ENCODE peak calls at places on chromosomes 7 and 10, in seven cellular contexts. K is astrocyte; N is tibial nerve; M is Peyer's patch; F is CD8-positive, alpha-beta T cell; W is adrenal gland; P is PC-3. V is an unnamed sample.

GRCh38 chr7:75737856-75738603 is 711 bp downstream of the HIP1 start:
- DNase-seq in K (no peak), N (no peak), M (peak; percentile 48), F (no peak), W (no peak), P (no peak), V (no peak)

GRCh38 chr7:31488562-31489203 is 25.2 kb upstream of the ITPRID1 start:
- DNase-seq in K (peak; percentile 74), N (no peak), M (peak; percentile 68), F (no peak), W (peak; percentile 62), P (peak; percentile 87), V (peak; percentile 80)

GRCh38 chr10:102631525-102632393 is 12.5 kb upstream of the TRIM8 start:
- DNase-seq in K (no peak), N (no peak), M (no peak), F (no peak), W (no peak), P (no peak), V (no peak)

GRCh38 chr7:99835189-99835588 is 7.4 kb downstream of the CYP3A43 start:
- DNase-seq in K (no peak), N (no peak), M (no peak), F (no peak), W (no peak), P (no peak), V (no peak)

GRCh38 chr10:61606971-61607907 is 55.5 kb upstream of the CABCOCO1 start:
- DNase-seq in K (no peak), N (no peak), M (no peak), F (no peak), W (no peak), P (peak; percentile 84), V (no peak)

GRCh38 chr10:4353059-4353655 is 472.9 kb upstream of the AKR1E2 start:
- DNase-seq in K (peak; percentile 82), N (no peak), M (no peak), F (no peak), W (no peak), P (no peak), V (no peak)

GRCh38 chr7:2820508-2820934 is 23.6 kb downstream of the GNA12 start:
- DNase-seq in K (peak; percentile 95), N (peak; percentile 56), M (peak; percentile 77), F (no peak), W (peak; percentile 95), P (peak; percentile 92), V (peak; percentile 70)

GRCh38 chr7:26326211-26326610 is 34.5 kb downstream of the SNX10 start:
- DNase-seq in K (no peak), N (no peak), M (no peak), F (no peak), W (peak; percentile 28), P (peak; percentile 7), V (no peak)

GRCh38 chr10:22810643-22811254 is 96.4 kb upstream of the PIP4K2A start:
- DNase-seq in K (no peak), N (no peak), M (no peak), F (no peak), W (no peak), P (peak; percentile 14), V (no peak)

GRCh38 chr7:149662591-149663095 is 110.7 kb downstream of the ZNF467 start:
- DNase-seq in K (no peak), N (no peak), M (peak; percentile 74), F (peak; percentile 33), W (peak; percentile 74), P (peak; percentile 77), V (peak; percentile 34)

GRCh38 chr10:3825244-3825643 is 40.2 kb upstream of the KLF6 start:
- DNase-seq in K (peak; percentile 84), N (peak; percentile 38), M (peak; percentile 92), F (no peak), W (no peak), P (peak; percentile 61), V (no peak)

GRCh38 chr7:128860158-128861073 is 2.2 kb upstream of the ATP6V1F start:
- DNase-seq in K (peak; percentile 56), N (no peak), M (no peak), F (no peak), W (no peak), P (no peak), V (no peak)

GRCh38 chr10:73649876-73650536 is 5.8 kb downstream of the SYNPO2L start:
- DNase-seq in K (peak; percentile 61), N (no peak), M (no peak), F (no peak), W (no peak), P (no peak), V (no peak)

GRCh38 chr7:5514440-5515035 is 90.9 kb upstream of the TNRC18 start:
- DNase-seq in K (no peak), N (no peak), M (no peak), F (no peak), W (peak; percentile 57), P (peak; percentile 46), V (no peak)

GRCh38 chr10:13812804-13813203 is 226.0 kb downstream of the PRPF18 start:
- DNase-seq in K (no peak), N (no peak), M (no peak), F (no peak), W (no peak), P (no peak), V (peak; percentile 18)

GRCh38 chr7:141585592-141586510 is 34.6 kb downstream of the AGK start:
- DNase-seq in K (peak; percentile 99), N (no peak), M (no peak), F (no peak), W (no peak), P (peak; percentile 59), V (no peak)

GRCh38 chr10:17504547-17505245 is 50.3 kb upstream of the ST8SIA6 start:
- DNase-seq in K (peak; percentile 91), N (no peak), M (no peak), F (no peak), W (no peak), P (peak; percentile 28), V (no peak)

GRCh38 chr7:6271694-6272371 is 591 bp downstream of the CYTH3 start:
- DNase-seq in K (no peak), N (no peak), M (peak; percentile 49), F (peak; percentile 7), W (peak; percentile 56), P (no peak), V (peak; percentile 35)

GRCh38 chr7:50588937-50589336 is 23.7 kb upstream of the DDC start:
- DNase-seq in K (no peak), N (no peak), M (no peak), F (no peak), W (no peak), P (no peak), V (no peak)

GRCh38 chr10:101507828-101508227 is 80.2 kb downstream of the POLL start:
- DNase-seq in K (no peak), N (no peak), M (no peak), F (no peak), W (no peak), P (no peak), V (no peak)

GRCh38 chr10:118725784-118726507 is 28.8 kb downstream of the CACUL1 start:
- DNase-seq in K (peak; percentile 16), N (no peak), M (no peak), F (no peak), W (no peak), P (peak; percentile 18), V (peak; percentile 24)

GRCh38 chr10:48444266-48444665 is 137.8 kb downstream of the MAPK8 start:
- DNase-seq in K (no peak), N (no peak), M (peak; percentile 37), F (no peak), W (peak; percentile 52), P (peak; percentile 49), V (no peak)
- TF ChIP-seq CTCF in K (peak; percentile 12), N (no peak), M (peak; percentile 38), F (no peak), W (no peak), P (peak; percentile 47), V (no peak)

DNA sequence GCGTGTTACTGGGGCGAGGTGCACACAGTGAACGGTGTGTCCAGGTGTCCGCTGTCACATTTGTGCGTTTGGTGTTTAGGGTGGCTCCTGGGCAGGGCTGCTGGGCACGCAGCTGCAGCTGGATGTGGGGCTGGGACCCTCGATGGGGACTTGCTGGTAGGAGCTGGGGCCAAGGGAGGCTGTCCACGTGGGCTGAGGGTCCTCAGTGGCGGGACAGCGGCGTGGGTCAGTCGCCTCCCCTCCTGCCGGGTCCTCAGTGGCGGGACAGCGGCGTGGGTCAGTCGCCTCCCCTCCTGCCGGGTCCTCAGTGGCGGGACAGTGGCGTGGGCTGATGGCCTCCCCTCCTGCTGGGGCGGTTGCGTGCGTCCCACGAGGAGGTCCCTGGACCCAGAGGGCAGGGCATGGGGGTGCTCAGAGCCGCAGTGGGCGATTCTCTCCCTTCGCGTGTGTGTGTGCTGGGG is 68.5 kb downstream of the INPP5A start:
- DNase-seq in K (no peak), N (no peak), M (no peak), F (no peak), W (no peak), P (no peak), V (no peak)
- H3K4me3 ChIP-seq in K (no peak overlapping the region), N (peak overlapping the region; percentile 23), M (no peak overlapping the region), F (no peak overlapping the region), W (no peak overlapping the region), P (no peak overlapping the region), V (no peak overlapping the region)

GRCh38 chr10:7090529-7090928 is 320.3 kb downstream of the SFMBT2 start:
- DNase-seq in K (peak; percentile 34), N (no peak), M (no peak), F (no peak), W (peak; percentile 57), P (no peak), V (no peak)

GRCh38 chr10:7082967-7083366 is 327.9 kb downstream of the SFMBT2 start:
- DNase-seq in K (peak; percentile 22), N (no peak), M (no peak), F (no peak), W (no peak), P (no peak), V (no peak)

GRCh38 chr10:7084255-7085005 is 326.4 kb downstream of the SFMBT2 start:
- DNase-seq in K (peak; percentile 33), N (no peak), M (no peak), F (no peak), W (no peak), P (no peak), V (no peak)

GRCh38 chr10:7085147-7085912 is 325.5 kb downstream of the SFMBT2 start:
- DNase-seq in K (peak; percentile 54), N (no peak), M (no peak), F (no peak), W (no peak), P (no peak), V (no peak)

GRCh38 chr10:7085913-7086589 is 324.8 kb downstream of the SFMBT2 start:
- DNase-seq in K (peak; percentile 67), N (no peak), M (no peak), F (no peak), W (peak; percentile 57), P (no peak), V (peak; percentile 26)
- TF ChIP-seq CTCF in K (peak; percentile 14), N (peak; percentile 13), M (no peak), F (no peak), W (peak; percentile 15), P (no peak), V (no peak)

DNA sequence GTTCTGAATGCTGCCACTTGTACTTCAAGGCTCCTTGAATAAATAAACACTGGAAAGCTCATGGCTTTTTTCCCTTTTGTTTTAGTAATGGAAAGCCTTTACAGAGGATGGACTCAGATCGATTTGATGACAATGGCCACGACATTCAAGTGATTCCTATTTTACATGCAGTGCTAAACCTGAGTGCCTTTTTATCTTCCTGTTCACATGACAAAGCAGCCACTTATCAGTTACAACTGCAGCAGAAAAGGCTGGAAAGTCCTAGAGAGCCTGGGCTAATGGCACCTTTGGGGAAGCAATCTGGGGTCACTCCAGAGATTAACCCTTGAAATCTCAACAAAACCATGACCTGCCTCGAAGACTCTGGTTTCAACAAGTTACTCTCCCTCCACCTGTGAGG is 249.0 kb upstream of the AUTS2 start:
- DNase-seq in K (no peak), N (no peak), M (no peak), F (no peak), W (no peak), P (no peak), V (no peak)
- H3K4me3 ChIP-seq in K (no peak overlapping the region), N (no peak overlapping the region), M (no peak overlapping the region), F (no peak overlapping the region), W (no peak overlapping the region), P (no peak overlapping the region), V (no peak overlapping the region)